ENCODE peak calls at places on chromosomes 1 and 21, in seven cellular contexts. N, B, O, G, W, U and V are unnamed samples.

GRCh38 chr1:2348346-2349275 is 42.7 kb downstream of the MORN1 start:
- DNase-seq in U (no peak), N (no peak), W (no peak), B (no peak), O (no peak), G (no peak), V (no peak)

GRCh38 chr1:79517425-79518219 is 511.1 kb upstream of the ADGRL4 start:
- DNase-seq in W (no peak), N (no peak), G (no peak), B (no peak), O (no peak), U (no peak), V (no peak)

GRCh38 chr1:177921590-177921989 is 48.3 kb downstream of the SEC16B start:
- DNase-seq in U (no peak), O (no peak), N (no peak), G (no peak), W (no peak), B (no peak), V (no peak)

GRCh38 chr21:46545911-46546310 is 59.0 kb downstream of the S100B start:
- DNase-seq in B (no peak), U (no peak), W (no peak), G (no peak), N (no peak), O (no peak), V (no peak)

GRCh38 chr1:200379431-200379755 is 30.4 kb downstream of the ZNF281 start:
- DNase-seq in W (no peak), U (no peak), O (no peak), G (peak), N (no peak), B (peak), V (no peak)

GRCh38 chr1:79815115-79815514 is 808.6 kb upstream of the ADGRL4 start:
- DNase-seq in O (no peak), G (no peak), N (no peak), B (no peak), U (no peak), W (no peak), V (no peak)

GRCh38 chr1:22778842-22779520 is 68.3 kb downstream of the EPHB2 start:
- DNase-seq in N (no peak), B (no peak), O (no peak), W (no peak), U (no peak), G (no peak), V (no peak)

GRCh38 chr21:44982558-44983244 is 42.9 kb downstream of the SLX9 start:
- DNase-seq in W (no peak), O (no peak), U (no peak), B (no peak), N (peak), G (no peak), V (no peak)

GRCh38 chr1:18396247-18396646 is 84.5 kb upstream of the KLHDC7A start:
- DNase-seq in W (no peak), O (no peak), N (peak), B (no peak), G (no peak), U (no peak), V (no peak)

GRCh38 chr1:170395149-170395548 is 136.8 kb upstream of the GORAB start:
- DNase-seq in W (no peak), N (no peak), O (no peak), U (no peak), G (no peak), B (no peak), V (no peak)

GRCh38 chr21:42122808-42123207 is 51.7 kb downstream of the UMODL1 start:
- DNase-seq in N (no peak), O (no peak), G (no peak), U (no peak), W (no peak), B (no peak), V (no peak)

GRCh38 chr1:204641455-204641854 is 44.1 kb downstream of the LRRN2 start:
- DNase-seq in G (no peak), W (no peak), B (no peak), U (no peak), O (no peak), N (no peak), V (no peak)

GRCh38 chr1:43711049-43711448 is 3.7 kb downstream of the ST3GAL3 start:
- DNase-seq in O (no peak), W (no peak), G (peak), B (no peak), N (no peak), U (no peak), V (no peak)

GRCh38 chr1:62070384-62071011 is 124.2 kb upstream of the L1TD1 start:
- DNase-seq in N (peak), B (peak), G (no peak), O (no peak), U (no peak), W (peak), V (no peak)

GRCh38 chr1:54137532-54138061 is 15.2 kb downstream of the CDCP2 start:
- DNase-seq in G (no peak), B (peak), U (no peak), O (no peak), W (no peak), N (no peak), V (no peak)

GRCh38 chr1:27928216-27928954 is 6.4 kb upstream of the SMPDL3B start:
- DNase-seq in O (no peak), B (no peak), N (no peak), U (no peak), G (no peak), W (no peak), V (no peak)

GRCh38 chr1:64378826-64379225 is 91.1 kb upstream of the CACHD1 start:
- DNase-seq in O (no peak), N (peak), U (no peak), G (no peak), W (no peak), B (no peak), V (no peak)

GRCh38 chr1:243415663-243416365 is 160.0 kb downstream of the SDCCAG8 start:
- DNase-seq in B (no peak), N (peak), W (no peak), O (no peak), G (no peak), U (no peak), V (no peak)

GRCh38 chr21:45994738-45995685 is 13.4 kb downstream of the COL6A1 start:
- DNase-seq in G (no peak), W (peak), N (no peak), B (no peak), U (no peak), O (no peak), V (no peak)

GRCh38 chr1:77434972-77435371 is 153.2 kb downstream of the AK5 start:
- DNase-seq in W (no peak), U (no peak), N (no peak), G (no peak), B (no peak), O (no peak), V (no peak)

GRCh38 chr1:100868364-100868995 is 26.2 kb downstream of the EXTL2 start:
- DNase-seq in N (peak), U (no peak), G (no peak), O (no peak), B (peak), W (no peak), V (peak)

GRCh38 chr21:37551406-37552355 is 185.1 kb downstream of the DYRK1A start:
- DNase-seq in N (no peak), B (no peak), O (peak), W (no peak), G (no peak), U (no peak), V (no peak)

GRCh38 chr1:232766224-232766890 is 38.9 kb upstream of the MAP10 start:
- DNase-seq in U (no peak), O (no peak), N (no peak), W (no peak), B (no peak), G (no peak), V (no peak)

GRCh38 chr21:45872902-45873301 is 108.7 kb upstream of the COL6A1 start:
- DNase-seq in W (no peak), U (no peak), O (peak), G (no peak), B (no peak), N (no peak), V (no peak)

GRCh38 chr1:226988337-226988672 is 48.2 kb downstream of the COQ8A start:
- DNase-seq in B (no peak), O (peak), G (no peak), W (no peak), N (no peak), U (no peak), V (no peak)

GRCh38 chr1:178005450-178005849 is 35.6 kb upstream of the SEC16B start:
- DNase-seq in G (no peak), W (no peak), N (no peak), U (no peak), B (no peak), O (no peak), V (no peak)

GRCh38 chr1:51605961-51606723 is 10.8 kb upstream of the OSBPL9 start:
- DNase-seq in G (no peak), O (no peak), N (no peak), W (no peak), B (no peak), U (no peak), V (no peak)

GRCh38 chr1:198333744-198334143 is 176.9 kb downstream of the NEK7 start:
- DNase-seq in O (no peak), U (no peak), G (no peak), B (no peak), N (no peak), W (no peak), V (no peak)

GRCh38 chr1:200176798-200177197 is 149.3 kb downstream of the NR5A2 start:
- DNase-seq in O (no peak), N (no peak), B (no peak), G (no peak), U (no peak), W (no peak), V (no peak)